ENCODE peak calls at places on chromosomes 6 and 20, in six cellular contexts. U is WTC11; V is AG09309; P is Caki2; R is RKO; A is activated naive CD8-positive, alpha-beta T cell treated with anti-CD3 and anti-CD28 coated beads, Interleukin-2, amount 50 U/mL, for 24 hours. Y is an unnamed sample.

GRCh38 chr6:167292301-167293087 is 1.4 kb downstream of the UNC93A start:
- DNase-seq in A (no peak), V (no peak), R (no peak), U (no peak), P (no peak), Y (peak; percentile 81)

GRCh38 chr6:108982154-108983113 is 112.2 kb downstream of the SESN1 start:
- DNase-seq in R (no peak), A (no peak), U (no peak), V (no peak), P (no peak), Y (no peak)

GRCh38 chr20:5127859-5128409 is 1.1 kb downstream of the CDS2 start:
- DNase-seq in R (no peak), P (no peak), U (no peak), A (no peak), V (no peak), Y (no peak)

GRCh38 chr20:18637296-18637695 is 49.4 kb downstream of the DTD1 start:
- DNase-seq in V (peak; percentile 17), R (no peak), A (no peak), U (no peak), P (no peak), Y (no peak)

GRCh38 chr6:114619621-114620020 is 276.8 kb upstream of the HS3ST5 start:
- DNase-seq in R (no peak), V (no peak), P (no peak), A (no peak), U (no peak), Y (no peak)

GRCh38 chr6:12751694-12752304 is 35.2 kb downstream of the PHACTR1 start:
- DNase-seq in R (peak; percentile 55), U (peak; percentile 86), A (peak; percentile 51), P (peak; percentile 41), V (peak; percentile 10), Y (peak; percentile 60)

GRCh38 chr6:7640607-7641577 is 50.9 kb downstream of the SNRNP48 start:
- DNase-seq in A (no peak), R (peak; percentile 16), V (peak; percentile 20), P (peak; percentile 77), U (no peak), Y (peak; percentile 53)

GRCh38 chr20:46173652-46174468 is 55.7 kb downstream of the CD40 start:
- DNase-seq in V (no peak), A (no peak), U (peak; percentile 24), R (no peak), P (no peak), Y (no peak)

GRCh38 chr6:132687306-132687705 is 26.5 kb downstream of the VNN1 start:
- DNase-seq in U (no peak), P (peak; percentile 65), V (no peak), A (no peak), R (no peak), Y (no peak)

GRCh38 chr6:42928748-42929087 is 562 bp upstream of the CNPY3 start:
- DNase-seq in R (no peak), V (no peak), A (no peak), P (no peak), U (no peak), Y (no peak)

GRCh38 chr20:24309596-24309995 is 159.8 kb upstream of the SYNDIG1 start:
- DNase-seq in P (peak; percentile 8), V (no peak), U (no peak), R (no peak), A (no peak), Y (no peak)

GRCh38 chr6:35432291-35432690 is 19.8 kb upstream of the FANCE start:
- DNase-seq in A (no peak), V (no peak), R (no peak), U (no peak), P (no peak), Y (no peak)

GRCh38 chr6:3426091-3426780 is 30.6 kb downstream of the SLC22A23 start:
- DNase-seq in V (no peak), R (no peak), P (no peak), A (no peak), U (no peak), Y (no peak)

GRCh38 chr20:63740070-63740500 is 509 bp downstream of the SLC2A4RG start:
- DNase-seq in A (peak; percentile 44), R (peak; percentile 63), U (peak; percentile 60), V (no peak), P (no peak), Y (no peak)

GRCh38 chr6:29589423-29590048 is 4.6 kb downstream of the OR2H2 start:
- DNase-seq in V (no peak), P (peak; percentile 30), U (peak; percentile 53), R (peak; percentile 45), A (peak; percentile 48), Y (peak; percentile 52)

GRCh38 chr20:63635431-63636141 is 8.7 kb upstream of the GMEB2 start:
- DNase-seq in A (peak; percentile 67), P (no peak), R (no peak), U (no peak), V (no peak), Y (no peak)

GRCh38 chr6:97361286-97361685 is 78.3 kb upstream of the MMS22L start:
- DNase-seq in V (no peak), A (no peak), R (no peak), U (no peak), P (no peak), Y (no peak)

GRCh38 chr20:23918101-23918862 is 38.7 kb upstream of the CST5 start:
- DNase-seq in R (no peak), P (no peak), A (no peak), U (no peak), V (no peak), Y (no peak)

GRCh38 chr20:8589956-8590355 is 457.9 kb downstream of the PLCB1 start:
- DNase-seq in R (no peak), V (no peak), A (no peak), U (no peak), P (no peak), Y (no peak)

GRCh38 chr6:148980234-148980633 is 233.4 kb downstream of the UST start:
- DNase-seq in A (no peak), V (no peak), R (no peak), P (no peak), U (no peak), Y (no peak)

GRCh38 chr6:34912715-34913464 is 23.8 kb downstream of the ANKS1A start:
- DNase-seq in U (no peak), R (no peak), V (peak; percentile 31), P (peak; percentile 33), A (peak; percentile 10), Y (no peak)

GRCh38 chr6:27129917-27130316 is 117.6 kb upstream of the PRSS16 start:
- DNase-seq in P (no peak), A (no peak), U (no peak), V (no peak), R (no peak), Y (no peak)

GRCh38 chr6:5201271-5201670 is 59.5 kb downstream of the LYRM4 start:
- DNase-seq in V (no peak), A (no peak), P (no peak), U (no peak), R (no peak), Y (no peak)

GRCh38 chr6:137413482-137413881 is 80.7 kb downstream of the OLIG3 start:
- DNase-seq in A (no peak), U (no peak), V (no peak), P (no peak), R (no peak), Y (peak; percentile 39)

GRCh38 chr6:145823322-145823944 is 8.8 kb upstream of the FBXO30 start:
- DNase-seq in P (no peak), U (no peak), V (no peak), R (no peak), A (no peak), Y (no peak)

GRCh38 chr6:35140991-35141720 is at the start of gene TCP11:
- DNase-seq in R (no peak), U (peak; percentile 68), V (no peak), A (peak; percentile 54), P (no peak), Y (peak; percentile 60)

GRCh38 chr20:2470432-2471193 is at the start of gene SNRPB:
- DNase-seq in P (peak; percentile 96), U (peak; percentile 95), A (peak; percentile 95), R (peak; percentile 100), V (peak; percentile 98), Y (peak; percentile 98)

GRCh38 chr6:160160450-160160849 is 38.8 kb downstream of the SLC22A1 start:
- DNase-seq in V (no peak), A (no peak), U (no peak), R (no peak), P (no peak), Y (no peak)

GRCh38 chr6:100096356-100096755 is 102.3 kb upstream of the MCHR2 start:
- DNase-seq in R (no peak), V (no peak), P (no peak), U (no peak), A (no peak), Y (no peak)

GRCh38 chr6:81228912-81229540 is 523.5 kb downstream of the TENT5A start:
- DNase-seq in R (no peak), P (no peak), V (no peak), A (no peak), U (no peak), Y (no peak)

GRCh38 chr20:49545572-49545971 is 22.4 kb downstream of the PTGIS start:
- DNase-seq in R (peak; percentile 32), P (no peak), V (no peak), A (no peak), U (no peak), Y (no peak)

GRCh38 chr6:35774116-35774794 is 2.1 kb upstream of the CLPSL2 start:
- DNase-seq in P (no peak), U (no peak), A (no peak), V (no peak), R (no peak), Y (no peak)

GRCh38 chr6:47741807-47742206 is 40.0 kb upstream of the OPN5 start:
- DNase-seq in U (no peak), A (no peak), P (peak; percentile 65), R (peak; percentile 25), V (no peak), Y (no peak)